ENCODE peak calls at places on chromosomes 2 and 18, in four cellular contexts. I, E, S and C are unnamed samples.

GRCh38 chr2:71711470-71711857 is 258.1 kb downstream of the DYSF start:
- DNase-seq in E (no peak), I (no peak), S (no peak), C (no peak)

GRCh38 chr2:12915792-12916191 is 199.1 kb downstream of the TRIB2 start:
- DNase-seq in I (no peak), S (no peak), E (no peak), C (no peak)

GRCh38 chr2:172736419-172737174 is 952 bp downstream of the RAPGEF4 start:
- DNase-seq in E (no peak), I (peak), S (no peak), C (no peak)

GRCh38 chr2:158486970-158487325 is 30.2 kb downstream of the PKP4 start:
- DNase-seq in E (no peak), S (no peak), I (no peak), C (no peak)

GRCh38 chr2:60602388-60602787 is 48.9 kb upstream of the BCL11A start:
- DNase-seq in E (no peak), I (no peak), S (no peak), C (no peak)

GRCh38 chr2:240982821-240983281 is 15.6 kb upstream of the SNED1 start:
- DNase-seq in S (no peak), E (peak), I (no peak), C (no peak)

GRCh38 chr2:125405816-125406215 is 1250.1 kb upstream of the GYPC start:
- DNase-seq in E (no peak), S (no peak), I (no peak), C (no peak)

GRCh38 chr2:2823061-2823753 is 492.1 kb upstream of the MYT1L start:
- DNase-seq in S (no peak), E (peak), I (no peak), C (no peak)

GRCh38 chr18:76873713-76874112 is 51.4 kb downstream of the ZNF236 start:
- DNase-seq in S (no peak), E (no peak), I (no peak), C (no peak)

GRCh38 chr18:59460060-59460395 is 101.0 kb upstream of the LMAN1 start:
- DNase-seq in E (no peak), S (no peak), I (no peak), C (no peak)

GRCh38 chr18:74499633-74500032 is 3.5 kb downstream of the CNDP2 start:
- DNase-seq in I (no peak), E (peak), S (peak), C (peak)

GRCh38 chr2:38444247-38444646 is 67.2 kb upstream of the ATL2 start:
- DNase-seq in S (no peak), E (no peak), I (no peak), C (no peak)

GRCh38 chr2:43273477-43273876 is 47.1 kb upstream of the ZFP36L2 start:
- DNase-seq in I (no peak), S (no peak), E (no peak), C (no peak)

GRCh38 chr2:196372811-196373664 is 201.7 kb upstream of the STK17B start:
- DNase-seq in I (no peak), S (no peak), E (no peak), C (no peak)

GRCh38 chr18:52670903-52671302 is 330.9 kb downstream of the DCC start:
- DNase-seq in S (no peak), E (no peak), I (no peak), C (no peak)

GRCh38 chr2:118269408-118270051 is 181.3 kb downstream of the INSIG2 start:
- DNase-seq in I (no peak), S (no peak), E (no peak), C (no peak)

GRCh38 chr18:41842886-41843285 is 112.1 kb upstream of the PIK3C3 start:
- DNase-seq in S (no peak), I (no peak), E (no peak), C (no peak)

GRCh38 chr2:152525277-152525838 is 190.4 kb downstream of the FMNL2 start:
- DNase-seq in S (no peak), E (no peak), I (no peak), C (no peak)

GRCh38 chr2:226483143-226483542 is 316.5 kb downstream of the IRS1 start:
- DNase-seq in E (no peak), S (no peak), I (no peak), C (no peak)

GRCh38 chr2:201257381-201257940 is 2.9 kb upstream of the CASP8 start:
- DNase-seq in E (peak), I (no peak), S (no peak), C (peak)

GRCh38 chr2:26647981-26648380 is 6.8 kb upstream of the CIB4 start:
- DNase-seq in I (no peak), E (peak), S (no peak), C (no peak)

GRCh38 chr2:55118643-55119065 is 68.4 kb upstream of the RTN4 start:
- DNase-seq in I (no peak), S (no peak), E (no peak), C (no peak)

GRCh38 chr2:61017003-61017555 is 441 bp upstream of the PEX13 start:
- DNase-seq in I (peak), S (peak), E (peak), C (peak)

GRCh38 chr18:5661179-5661578 is 117.4 kb upstream of the EPB41L3 start:
- DNase-seq in I (no peak), E (no peak), S (no peak), C (no peak)

GRCh38 chr2:178514664-178515063 is 34.4 kb downstream of the PLEKHA3 start:
- DNase-seq in I (no peak), S (no peak), E (no peak), C (no peak)

GRCh38 chr2:5373200-5373599 is 319.0 kb upstream of the SOX11 start:
- DNase-seq in S (no peak), I (peak), E (no peak), C (no peak)